ENCODE peak calls at places on chromosomes 1 and 21, in six cellular contexts. R, S, G, C, V and U are unnamed samples.

GRCh38 chr1:101238681-101239094 is 1.9 kb downstream of the S1PR1 start:
- DNase-seq in R (peak; percentile 91), S (peak; percentile 54), G (peak; percentile 95), C (peak; percentile 94), V (peak; percentile 84), U (peak; percentile 62)

GRCh38 chr1:2439369-2439768 is 27.0 kb upstream of the PEX10 start:
- DNase-seq in R (no peak), S (no peak), G (no peak), C (no peak), V (no peak), U (no peak)

GRCh38 chr21:43355925-43356289 is 71.0 kb downstream of the SIK1 start:
- DNase-seq in R (no peak), S (peak; percentile 80), G (peak; percentile 58), C (no peak), V (peak; percentile 49), U (no peak)

GRCh38 chr1:4180066-4180735 is 280.1 kb upstream of the C1orf174 start:
- DNase-seq in R (no peak), S (no peak), G (peak; percentile 38), C (no peak), V (no peak), U (no peak)

GRCh38 chr1:222821239-222821638 is 6.4 kb downstream of the DISP1 start:
- DNase-seq in R (no peak), S (no peak), G (no peak), C (no peak), V (no peak), U (no peak)

GRCh38 chr1:237713886-237714285 is 176.8 kb downstream of the ZP4 start:
- DNase-seq in R (no peak), S (no peak), G (no peak), C (no peak), V (no peak), U (peak; percentile 52)

GRCh38 chr1:159161719-159162026 is 9.7 kb upstream of the CADM3 start:
- DNase-seq in R (no peak), S (no peak), G (no peak), C (no peak), V (no peak), U (no peak)

GRCh38 chr1:113930499-113931161 is 1.5 kb downstream of the HIPK1 start:
- DNase-seq in R (no peak), S (peak; percentile 20), G (peak; percentile 82), C (peak; percentile 76), V (peak; percentile 31), U (no peak)

GRCh38 chr1:220119043-220119512 is 25.1 kb downstream of the IARS2 start:
- DNase-seq in R (no peak), S (no peak), G (no peak), C (no peak), V (no peak), U (no peak)

GRCh38 chr1:220121791-220122530 is 28.0 kb downstream of the IARS2 start:
- DNase-seq in R (no peak), S (no peak), G (no peak), C (peak; percentile 44), V (no peak), U (no peak)

GRCh38 chr1:220127076-220127475 is 33.1 kb downstream of the IARS2 start:
- DNase-seq in R (no peak), S (no peak), G (no peak), C (no peak), V (no peak), U (no peak)

GRCh38 chr1:220124542-220124941 is 30.6 kb downstream of the IARS2 start:
- DNase-seq in R (no peak), S (no peak), G (no peak), C (peak; percentile 28), V (no peak), U (no peak)

DNA sequence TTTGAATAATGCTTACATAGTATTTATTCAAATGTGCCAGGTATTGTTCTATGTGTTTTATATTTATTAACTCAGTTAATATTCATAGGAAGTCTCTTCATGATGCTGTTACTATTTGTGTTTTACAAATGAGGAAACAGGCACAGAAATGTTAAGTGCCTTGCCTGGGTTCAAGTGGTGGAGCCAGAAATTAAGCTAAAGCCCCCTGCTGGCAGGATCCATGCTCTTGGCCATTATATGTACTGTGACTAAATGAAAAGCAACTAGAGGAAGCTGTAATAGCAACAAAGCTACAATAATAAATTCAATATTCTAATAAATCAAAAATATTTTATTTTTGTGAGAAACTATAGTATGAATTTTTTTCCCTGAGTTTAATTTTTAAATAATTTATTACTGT is 30.0 kb downstream of the IARS2 start:
- DNase-seq in R (no peak), S (peak; percentile 20), G (peak; percentile 48), C (no peak), V (no peak), U (no peak)
- TF ChIP-seq CTCF in R (no peak), S (peak; percentile 13), G (peak; percentile 20), C (peak; percentile 37), V (peak; percentile 5), U (peak; percentile 48)

GRCh38 chr1:184050631-184051030 is 899 bp upstream of the TSEN15 start:
- DNase-seq in R (no peak), S (no peak), G (no peak), C (no peak), V (no peak), U (no peak)

GRCh38 chr1:184051138-184051484 is 419 bp upstream of the TSEN15 start:
- DNase-seq in R (no peak), S (no peak), G (no peak), C (no peak), V (no peak), U (no peak)

GRCh38 chr1:184052750-184053149 is 1.2 kb downstream of the TSEN15 start:
- DNase-seq in R (no peak), S (no peak), G (no peak), C (no peak), V (no peak), U (no peak)

GRCh38 chr1:184052194-184052559 is 647 bp downstream of the TSEN15 start:
- DNase-seq in R (no peak), S (no peak), G (no peak), C (peak; percentile 18), V (no peak), U (no peak)

GRCh38 chr1:184051485-184052193 is at the start of gene TSEN15:
- DNase-seq in R (peak; percentile 92), S (peak; percentile 77), G (peak; percentile 86), C (peak; percentile 83), V (peak; percentile 64), U (no peak)
- TF ChIP-seq CTCF in R (no peak), S (peak; percentile 5), G (no peak), C (no peak), V (no peak), U (no peak)

DNA sequence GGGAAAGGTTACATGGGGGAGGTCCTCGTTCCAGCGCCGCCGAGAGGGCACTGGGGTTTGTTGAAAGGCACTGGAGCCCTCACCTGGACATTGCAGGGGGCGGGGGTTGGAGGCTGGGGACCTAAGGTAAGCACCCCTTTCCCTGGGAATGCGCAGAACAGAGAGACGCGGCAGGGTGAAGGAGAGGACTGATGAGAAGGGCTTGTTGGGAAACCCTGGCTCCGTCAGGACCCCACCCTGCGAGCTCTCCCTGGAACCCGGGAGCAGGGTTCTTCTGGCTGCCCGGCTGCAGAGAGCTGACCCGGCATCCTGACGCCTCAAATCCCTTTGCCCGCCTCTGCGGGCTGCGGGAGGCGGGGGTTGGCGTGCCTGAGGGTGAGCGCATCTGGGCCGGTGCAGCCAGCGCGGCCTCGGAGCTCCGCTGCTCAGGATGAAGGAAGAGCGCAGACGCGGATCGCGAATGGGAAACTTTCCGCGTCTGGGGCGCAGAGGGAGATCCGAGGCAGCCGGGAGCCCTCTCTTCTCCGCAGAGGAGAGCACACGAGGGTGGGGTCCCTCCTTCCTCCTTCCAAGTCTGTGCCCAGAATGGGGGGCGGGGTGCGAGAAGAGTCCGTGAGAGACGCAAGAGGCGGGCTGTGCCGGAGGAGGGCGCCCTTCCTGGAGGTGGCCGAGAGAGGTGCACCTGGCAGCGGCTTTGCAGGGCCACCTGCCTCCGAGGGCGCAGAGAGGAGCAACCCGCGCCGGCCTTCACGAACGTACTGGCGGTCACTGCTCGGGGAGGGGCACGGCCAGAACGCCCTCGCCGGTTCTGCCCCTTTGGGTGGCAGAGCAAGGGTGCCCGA is 2.4 kb downstream of the IGSF21 start:
- DNase-seq in R (no peak), S (no peak), G (peak; percentile 64), C (no peak), V (no peak), U (no peak)
- TF ChIP-seq CTCF in R (no peak), S (no peak), G (peak; percentile 46), C (no peak), V (no peak), U (peak; percentile 19)

GRCh38 chr1:46440478-46440877 is 46.4 kb downstream of the FAAH start:
- DNase-seq in R (no peak), S (no peak), G (no peak), C (no peak), V (no peak), U (no peak)

GRCh38 chr1:46445773-46446256 is 43.8 kb upstream of the DMBX1 start:
- DNase-seq in R (no peak), S (no peak), G (no peak), C (no peak), V (no peak), U (no peak)

GRCh38 chr1:46444466-46444865 is 45.2 kb upstream of the DMBX1 start:
- DNase-seq in R (no peak), S (no peak), G (no peak), C (no peak), V (no peak), U (no peak)

GRCh38 chr1:46446646-46447498 is 42.8 kb upstream of the DMBX1 start:
- DNase-seq in R (peak; percentile 88), S (peak; percentile 53), G (peak; percentile 91), C (peak; percentile 76), V (peak; percentile 69), U (peak; percentile 20)

DNA sequence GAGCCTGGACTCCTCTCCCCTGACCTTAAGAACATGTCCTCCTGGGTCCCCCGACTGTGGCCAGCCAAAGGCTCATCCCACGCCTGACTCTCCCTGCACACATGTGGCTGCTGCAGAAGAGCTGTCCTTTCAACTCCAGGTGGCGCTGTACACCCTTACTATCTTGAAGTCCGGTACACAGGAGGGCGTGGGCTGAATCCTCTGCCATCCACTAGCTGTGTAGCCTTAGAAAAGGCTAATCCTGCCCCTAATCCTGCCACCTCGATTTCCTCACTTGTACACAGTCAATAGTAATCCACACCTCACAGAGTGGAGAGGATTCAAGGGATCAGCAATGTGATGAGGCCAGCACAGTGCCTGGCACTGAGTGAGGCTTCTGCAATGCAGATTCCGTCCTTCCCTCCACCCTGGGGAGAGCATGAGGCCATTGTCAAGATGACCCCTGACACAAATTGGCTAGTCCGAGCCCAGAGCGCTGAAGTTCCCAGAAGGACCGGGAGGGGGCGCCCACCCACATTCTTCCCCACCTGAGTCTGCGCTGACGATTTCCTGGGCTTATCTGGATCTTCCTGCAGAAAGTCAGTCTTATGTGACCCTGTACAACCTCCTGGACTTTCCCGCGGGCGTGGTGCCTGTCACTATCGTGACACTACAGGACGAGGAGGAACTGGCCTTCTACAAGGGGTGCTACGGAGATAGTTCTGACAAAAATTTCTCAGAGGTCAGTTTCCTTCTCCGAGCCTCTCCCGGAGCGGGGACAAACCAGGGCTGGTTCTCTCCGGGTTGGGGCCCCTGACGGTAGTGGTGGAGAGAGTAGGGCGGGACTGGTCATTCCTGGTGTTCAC is 47.1 kb upstream of the DMBX1 start:
- DNase-seq in R (peak; percentile 88), S (peak; percentile 71), G (peak; percentile 86), C (peak; percentile 88), V (peak; percentile 63), U (no peak)
- TF ChIP-seq CTCF in R (peak; percentile 91), S (peak; percentile 64), G (peak; percentile 99), C (peak; percentile 91), V (peak; percentile 85), U (peak; percentile 92)

DNA sequence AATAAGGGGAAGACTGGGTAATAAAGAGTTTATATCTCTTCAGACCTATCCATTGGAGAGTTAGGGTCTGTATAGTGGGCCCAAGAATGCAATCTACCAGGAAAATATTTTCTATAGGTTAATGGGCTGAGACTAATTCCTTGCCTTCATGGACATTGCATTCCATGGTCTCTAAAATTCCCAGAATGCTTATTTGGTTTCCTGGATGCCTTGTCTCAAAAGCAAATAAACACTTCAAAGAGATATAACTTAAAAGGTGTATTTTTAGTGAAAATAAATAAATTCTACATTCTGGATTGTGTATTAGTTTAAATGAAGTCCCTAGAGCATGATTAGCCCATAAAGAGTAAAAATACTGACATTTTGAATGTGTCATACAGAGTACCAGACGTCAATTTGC is 550.1 kb upstream of the PKN2 start:
- DNase-seq in R (no peak), S (no peak), G (no peak), C (no peak), V (no peak), U (no peak)
- TF ChIP-seq CTCF in R (no peak), S (no peak), G (no peak), C (no peak), V (no peak), U (no peak)